ENCODE peak calls at places on chromosomes 11 and 22, in nine cellular contexts. N, D, L, Z, O, X, G, E and M are unnamed samples.
A peak's percentile ranks its signal among the peaks of the same experiment; 100 is the strongest.

GRCh38 chr22:30326704-30327362 is at the start of gene TBC1D10A:
- DNase-seq in N (peak; percentile 92), D (peak; percentile 91), L (peak; percentile 82), Z (peak; percentile 91), O (peak; percentile 91), X (peak; percentile 88), G (peak; percentile 95), E (peak; percentile 87), M (peak; percentile 83)

GRCh38 chr11:122668562-122669090 is 13.1 kb downstream of the UBASH3B start:
- DNase-seq in N (no peak), D (no peak), L (peak; percentile 32), Z (peak; percentile 35), O (no peak), X (no peak), G (no peak), E (no peak), M (no peak)

GRCh38 chr11:85902353-85902752 is 47.2 kb downstream of the CCDC83 start:
- DNase-seq in N (no peak), D (no peak), L (no peak), Z (no peak), O (no peak), X (no peak), G (no peak), E (no peak), M (no peak)

GRCh38 chr11:35619030-35619753 is 932 bp downstream of the FJX1 start:
- DNase-seq in N (no peak), D (peak; percentile 57), L (peak; percentile 76), Z (peak; percentile 43), O (peak; percentile 26), X (peak; percentile 41), G (no peak), E (peak; percentile 29), M (no peak)

GRCh38 chr22:47142427-47143046 is 380.1 kb downstream of the TBC1D22A start:
- DNase-seq in N (no peak), D (no peak), L (no peak), Z (no peak), O (no peak), X (no peak), G (no peak), E (no peak), M (no peak)

GRCh38 chr11:69876013-69876412 is 56.8 kb upstream of the FGF3 start:
- DNase-seq in N (no peak), D (no peak), L (no peak), Z (no peak), O (peak; percentile 2), X (no peak), G (peak; percentile 41), E (peak; percentile 3), M (no peak)

GRCh38 chr11:17578958-17579357 is 31.9 kb downstream of the OTOG start:
- DNase-seq in N (no peak), D (no peak), L (no peak), Z (no peak), O (peak; percentile 25), X (no peak), G (no peak), E (no peak), M (no peak)

GRCh38 chr11:12287374-12288211 is 89.8 kb upstream of the PARVA start:
- DNase-seq in N (no peak), D (peak; percentile 69), L (peak; percentile 94), Z (no peak), O (no peak), X (peak; percentile 40), G (peak; percentile 76), E (peak; percentile 73), M (peak; percentile 89)

GRCh38 chr11:67288452-67289225 is 464 bp upstream of the ANKRD13D start:
- DNase-seq in N (peak; percentile 80), D (peak; percentile 92), L (peak; percentile 99), Z (peak; percentile 93), O (peak; percentile 90), X (peak; percentile 87), G (peak; percentile 96), E (peak; percentile 88), M (peak; percentile 94)

GRCh38 chr22:23079814-23080521 is 9.6 kb downstream of the GNAZ start:
- DNase-seq in N (no peak), D (no peak), L (no peak), Z (no peak), O (no peak), X (no peak), G (no peak), E (no peak), M (no peak)

GRCh38 chr22:41762980-41763779 is 37.3 kb upstream of the CCDC134 start:
- DNase-seq in N (no peak), D (peak; percentile 67), L (no peak), Z (peak; percentile 56), O (no peak), X (no peak), G (no peak), E (no peak), M (no peak)

GRCh38 chr11:64258356-64258755 is 7.0 kb downstream of the PLCB3 start:
- DNase-seq in N (no peak), D (no peak), L (no peak), Z (no peak), O (no peak), X (no peak), G (no peak), E (no peak), M (no peak)

GRCh38 chr11:103927535-103927934 is 108.9 kb upstream of the DDI1 start:
- DNase-seq in N (no peak), D (no peak), L (no peak), Z (no peak), O (no peak), X (no peak), G (no peak), E (no peak), M (no peak)

GRCh38 chr11:26348776-26349175 is 16.8 kb downstream of the ANO3 start:
- DNase-seq in N (no peak), D (no peak), L (no peak), Z (no peak), O (no peak), X (no peak), G (no peak), E (no peak), M (no peak)

GRCh38 chr11:108685419-108686161 is 20.7 kb downstream of the DDX10 start:
- DNase-seq in N (no peak), D (no peak), L (no peak), Z (no peak), O (no peak), X (no peak), G (no peak), E (no peak), M (no peak)

GRCh38 chr22:19525116-19525660 is 978 bp upstream of the CLDN5 start:
- DNase-seq in N (no peak), D (no peak), L (no peak), Z (no peak), O (peak; percentile 33), X (no peak), G (peak; percentile 72), E (no peak), M (no peak)